ENCODE peak calls at places on chromosomes 13 and 19, in nine cellular contexts. U is thoracic aorta; O is GM12865; Z is omental fat pad; P is Panc1; C is hepatocyte; N is CD8-positive, alpha-beta T cell; E is fibroblast of lung; S is AG10803. D is an unnamed sample.

GRCh38 chr13:93368705-93369104 is 142.1 kb downstream of the GPC6 start:
- DNase-seq in Z (no peak), C (no peak), N (no peak), O (no peak), U (no peak), S (no peak), E (no peak), P (no peak), D (no peak)

GRCh38 chr19:28416245-28416644 is 796.7 kb downstream of the UQCRFS1 start:
- DNase-seq in N (no peak), S (no peak), E (no peak), C (no peak), U (no peak), O (no peak), Z (no peak), P (no peak), D (no peak)

GRCh38 chr19:35534803-35535480 is 1.7 kb downstream of the GAPDHS start:
- DNase-seq in C (no peak), N (no peak), S (no peak), E (no peak), P (no peak), U (no peak), O (no peak), Z (no peak), D (no peak)

GRCh38 chr13:20197361-20197834 is 4.7 kb upstream of the GJB2 start:
- DNase-seq in S (peak; percentile 42), Z (no peak), C (peak; percentile 39), N (no peak), E (peak; percentile 43), U (no peak), P (peak; percentile 36), O (peak; percentile 65), D (no peak)

GRCh38 chr13:26184791-26185250 is 37.3 kb downstream of the RNF6 start:
- DNase-seq in S (peak; percentile 73), O (peak; percentile 86), C (peak; percentile 82), E (peak; percentile 57), N (peak; percentile 43), Z (no peak), U (no peak), P (peak; percentile 38), D (peak; percentile 61)

GRCh38 chr13:20997301-20998061 is 63.9 kb downstream of the LATS2 start:
- DNase-seq in P (no peak), S (peak; percentile 99), E (peak; percentile 99), O (no peak), C (no peak), U (no peak), Z (no peak), N (no peak), D (no peak)

GRCh38 chr13:23992722-23993438 is 95.6 kb upstream of the C1QTNF9B start:
- DNase-seq in Z (no peak), P (no peak), C (no peak), O (peak; percentile 13), N (no peak), E (no peak), U (no peak), S (no peak), D (no peak)

GRCh38 chr13:101007245-101007644 is 332.6 kb upstream of the TMTC4 start:
- DNase-seq in Z (no peak), P (no peak), U (no peak), O (no peak), C (no peak), E (no peak), N (no peak), S (no peak), D (no peak)

GRCh38 chr19:56104423-56104822 is 16.7 kb downstream of the ZNF787 start:
- DNase-seq in S (no peak), P (no peak), E (no peak), O (no peak), C (no peak), U (no peak), Z (no peak), N (no peak), D (no peak)

GRCh38 chr19:11138659-11139526 is 16.7 kb downstream of the SPC24 start:
- DNase-seq in Z (no peak), O (no peak), N (no peak), U (peak; percentile 54), C (peak; percentile 86), S (peak; percentile 83), E (peak; percentile 80), P (no peak), D (peak; percentile 53)

GRCh38 chr13:26943748-26944147 is 183.2 kb upstream of the GPR12 start:
- DNase-seq in O (no peak), C (no peak), E (no peak), S (no peak), N (no peak), U (no peak), P (no peak), Z (no peak), D (no peak)

GRCh38 chr13:50915562-50915961 is 6.0 kb downstream of the RNASEH2B start:
- DNase-seq in U (no peak), O (peak; percentile 78), N (no peak), C (no peak), P (no peak), S (no peak), Z (no peak), E (no peak), D (no peak)
- TF ChIP-seq CTCF in U (no peak), O (peak; percentile 14), N (no peak), C (no peak), P (no peak), S (no peak), Z (no peak), E (no peak), D (no peak)

GRCh38 chr13:40779049-40779448 is 8.1 kb upstream of the MRPS31 start:
- DNase-seq in N (no peak), U (no peak), Z (no peak), E (no peak), S (no peak), C (no peak), P (no peak), O (no peak), D (no peak)
- TF ChIP-seq CTCF in N (no peak), U (no peak), Z (no peak), E (no peak), S (no peak), C (no peak), P (no peak), O (no peak), D (no peak)

DNA sequence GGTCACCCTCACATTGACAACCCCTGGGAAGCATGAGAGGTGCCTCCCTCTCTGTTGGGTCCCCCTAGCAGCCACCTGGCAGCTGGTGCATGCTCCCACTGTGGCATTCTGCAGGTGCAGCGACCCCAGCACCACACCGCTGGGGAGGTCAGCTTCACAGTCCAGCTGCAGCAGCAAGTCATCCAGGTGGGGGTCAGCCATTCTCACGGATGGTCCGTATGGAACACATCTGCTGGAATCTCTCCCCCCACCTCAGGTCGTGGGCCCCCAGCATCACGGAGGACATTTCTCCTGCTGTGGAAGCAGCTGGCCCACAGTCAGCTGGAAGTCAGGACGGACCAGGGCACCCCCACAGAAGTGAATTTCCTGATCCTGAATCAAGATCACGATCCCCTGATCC is 201.3 kb downstream of the COG6 start:
- DNase-seq in Z (no peak), O (no peak), U (no peak), N (no peak), C (no peak), E (no peak), P (no peak), S (no peak), D (no peak)
- TF ChIP-seq CTCF in Z (no peak), O (no peak), U (no peak), N (no peak), C (no peak), E (no peak), P (no peak), S (no peak), D (no peak)

GRCh38 chr13:85896516-85897450 is 97.6 kb upstream of the SLITRK6 start:
- DNase-seq in N (no peak), P (no peak), E (no peak), C (no peak), S (no peak), Z (no peak), O (no peak), U (no peak), D (no peak)
- TF ChIP-seq CTCF in N (no peak), P (no peak), E (peak; percentile 12), C (no peak), S (no peak), Z (no peak), O (no peak), U (no peak), D (no peak)

GRCh38 chr13:76379341-76380105 is 506.7 kb downstream of the KCTD12 start:
- DNase-seq in Z (no peak), S (no peak), C (no peak), E (no peak), U (no peak), O (no peak), P (no peak), N (no peak), D (no peak)
- TF ChIP-seq CTCF in Z (no peak), S (no peak), C (no peak), E (no peak), U (no peak), O (no peak), P (no peak), N (no peak), D (no peak)

GRCh38 chr13:105737688-105738087 is 797.8 kb downstream of the EFNB2 start:
- DNase-seq in C (no peak), P (no peak), E (no peak), Z (no peak), S (no peak), U (no peak), N (no peak), O (no peak), D (no peak)

GRCh38 chr13:105735269-105735668 is 800.2 kb downstream of the EFNB2 start:
- DNase-seq in S (no peak), U (no peak), Z (no peak), N (no peak), O (no peak), E (no peak), P (no peak), C (peak; percentile 13), D (no peak)

DNA sequence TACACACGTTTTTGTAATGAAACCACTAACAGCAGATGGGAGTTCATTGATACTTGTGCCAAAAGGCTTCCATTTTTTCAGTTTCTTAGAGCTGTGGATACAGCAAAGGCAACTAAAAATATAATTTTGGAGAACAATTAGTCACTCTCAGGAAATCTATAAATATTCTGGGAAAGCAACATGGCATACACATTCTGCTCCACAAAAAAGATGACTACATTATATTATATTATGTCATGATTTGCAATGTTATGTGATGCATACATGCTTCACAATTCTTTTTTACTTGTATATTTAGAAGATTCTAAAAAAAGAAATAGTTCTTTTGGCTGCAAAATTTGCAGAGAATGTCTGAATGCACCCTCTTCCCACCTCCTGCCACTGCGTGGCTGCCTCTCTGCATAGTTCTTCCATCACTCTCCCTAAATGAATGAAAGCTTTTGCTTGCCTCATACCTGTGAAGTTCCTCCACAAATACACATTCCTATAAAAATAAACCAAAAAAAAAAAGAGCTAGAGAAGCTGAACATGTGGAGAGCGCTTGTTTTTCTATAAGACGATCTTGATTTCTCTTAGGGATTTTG is 802.4 kb downstream of the EFNB2 start:
- DNase-seq in U (no peak), P (no peak), O (no peak), C (no peak), Z (no peak), N (no peak), E (no peak), S (no peak), D (no peak)
- TF ChIP-seq CTCF in U (no peak), P (no peak), O (no peak), C (no peak), Z (no peak), N (no peak), E (no peak), S (no peak), D (no peak)

GRCh38 chr19:32318884-32319520 is 26.4 kb upstream of the ZNF507 start:
- DNase-seq in S (no peak), Z (no peak), U (no peak), C (peak; percentile 39), O (no peak), P (no peak), E (no peak), N (no peak), D (peak; percentile 47)
- TF ChIP-seq CTCF in S (peak; percentile 3), Z (no peak), U (no peak), C (peak; percentile 24), O (peak; percentile 3), P (peak; percentile 71), E (peak; percentile 33), N (no peak), D (peak; percentile 33)

D was measured in Calu3.